ENCODE peak calls at places on chromosomes 11 and 22, in five cellular contexts. One of them, this sample, is unnamed. For H3K4me1, the result is how much of the 10 kb centered on the place peaks cover.

GRCh38 chr11:38006466-38006865 is 1408.4 kb upstream of the RAG2 start:
- DNase-seq in uterus: no peak
- DNase-seq in thoracic aorta: no peak
- DNase-seq in heart left ventricle: no peak
- DNase-seq in MM.1S: no peak
- DNase-seq in this sample: no peak

GRCh38 chr22:21074092-21074715 is 28.5 kb downstream of the LRRC74B start:
- DNase-seq in uterus: no peak
- DNase-seq in thoracic aorta: no peak
- DNase-seq in heart left ventricle: no peak
- DNase-seq in MM.1S: no peak
- DNase-seq in this sample: no peak

GRCh38 chr11:105829084-105829483 is 193.0 kb downstream of the MSANTD4 start:
- DNase-seq in uterus: no peak
- DNase-seq in thoracic aorta: no peak
- DNase-seq in heart left ventricle: no peak
- DNase-seq in MM.1S: peak
- DNase-seq in this sample: no peak

GRCh38 chr11:118789501-118790356 is 1.2 kb downstream of the DDX6 start:
- DNase-seq in MM.1S: peak
- DNase-seq in uterus: no peak
- DNase-seq in thoracic aorta: no peak
- DNase-seq in heart left ventricle: no peak
- DNase-seq in this sample: no peak

GRCh38 chr11:1568451-1568911 is 3.6 kb downstream of the DUSP8 start:
- DNase-seq in uterus: no peak
- DNase-seq in thoracic aorta: no peak
- DNase-seq in MM.1S: no peak
- DNase-seq in heart left ventricle: peak
- DNase-seq in this sample: peak

GRCh38 chr22:32904044-32904443 is 102.5 kb downstream of the TIMP3 start:
- DNase-seq in thoracic aorta: no peak
- DNase-seq in heart left ventricle: peak
- DNase-seq in uterus: peak
- DNase-seq in MM.1S: peak
- DNase-seq in this sample: no peak

GRCh38 chr22:25383892-25384291 is 164.5 kb downstream of the CRYBB2 start:
- DNase-seq in thoracic aorta: no peak
- DNase-seq in MM.1S: no peak
- DNase-seq in heart left ventricle: no peak
- DNase-seq in uterus: no peak
- DNase-seq in this sample: no peak

GRCh38 chr11:57476883-57477506 is 16.7 kb downstream of the RTN4RL2 start:
- DNase-seq in heart left ventricle: peak
- DNase-seq in thoracic aorta: no peak
- DNase-seq in uterus: no peak
- DNase-seq in MM.1S: peak
- DNase-seq in this sample: peak

GRCh38 chr11:12949456-12949855 is 59.7 kb upstream of the RASSF10 start:
- DNase-seq in uterus: no peak
- DNase-seq in thoracic aorta: no peak
- DNase-seq in MM.1S: no peak
- DNase-seq in heart left ventricle: no peak
- DNase-seq in this sample: no peak

GRCh38 chr22:48796295-48797015 is 1031.2 kb downstream of the BRD1 start:
- DNase-seq in MM.1S: no peak
- DNase-seq in uterus: no peak
- DNase-seq in thoracic aorta: no peak
- DNase-seq in heart left ventricle: no peak
- DNase-seq in this sample: no peak

GRCh38 chr11:68749501-68750196 is 1.7 kb downstream of the TESMIN start:
- DNase-seq in uterus: no peak
- DNase-seq in heart left ventricle: no peak
- DNase-seq in MM.1S: no peak
- DNase-seq in thoracic aorta: no peak
- DNase-seq in this sample: no peak

GRCh38 chr22:26589845-26590524 is at the start of gene TPST2:
- DNase-seq in uterus: peak
- DNase-seq in thoracic aorta: no peak
- DNase-seq in heart left ventricle: peak
- DNase-seq in MM.1S: peak
- DNase-seq in this sample: peak

GRCh38 chr11:134032501-134033091 is 36.3 kb upstream of the JAM3 start:
- DNase-seq in uterus: no peak
- DNase-seq in MM.1S: no peak
- DNase-seq in thoracic aorta: no peak
- DNase-seq in heart left ventricle: peak
- DNase-seq in this sample: no peak

GRCh38 chr11:35752115-35752514 is 89.5 kb downstream of the TRIM44 start:
- DNase-seq in MM.1S: no peak
- DNase-seq in thoracic aorta: no peak
- DNase-seq in uterus: no peak
- DNase-seq in heart left ventricle: no peak
- DNase-seq in this sample: no peak

GRCh38 chr11:78652866-78653265 is 78.2 kb upstream of the NARS2 start:
- DNase-seq in uterus: no peak
- DNase-seq in heart left ventricle: no peak
- DNase-seq in MM.1S: no peak
- DNase-seq in thoracic aorta: no peak
- DNase-seq in this sample: no peak

GRCh38 chr22:46542011-46542985 is 4.9 kb upstream of the CELSR1 start:
- DNase-seq in uterus: peak
- DNase-seq in heart left ventricle: peak
- DNase-seq in MM.1S: peak
- DNase-seq in thoracic aorta: no peak
- DNase-seq in this sample: peak

GRCh38 chr11:69588270-69588669 is 52.7 kb upstream of the CCND1 start:
- DNase-seq in thoracic aorta: no peak
- DNase-seq in MM.1S: no peak
- DNase-seq in heart left ventricle: no peak
- DNase-seq in uterus: no peak
- DNase-seq in this sample: no peak

GRCh38 chr11:86816251-86816726 is 15.9 kb downstream of the PRSS23 start:
- DNase-seq in thoracic aorta: no peak
- DNase-seq in MM.1S: no peak
- DNase-seq in heart left ventricle: no peak
- DNase-seq in uterus: no peak
- DNase-seq in this sample: no peak

GRCh38 chr22:22528780-22529179 is 8.7 kb upstream of the ZNF280A start:
- DNase-seq in thoracic aorta: no peak
- DNase-seq in MM.1S: no peak
- DNase-seq in uterus: no peak
- DNase-seq in heart left ventricle: no peak
- DNase-seq in this sample: no peak

GRCh38 chr11:29343465-29344333 is 673.1 kb downstream of the KCNA4 start:
- DNase-seq in uterus: peak
- DNase-seq in thoracic aorta: no peak
- DNase-seq in MM.1S: peak
- DNase-seq in heart left ventricle: peak
- DNase-seq in this sample: peak

GRCh38 chr22:32967285-32968101 is 90.7 kb downstream of the SYN3 start:
- DNase-seq in MM.1S: no peak
- DNase-seq in heart left ventricle: no peak
- DNase-seq in thoracic aorta: no peak
- DNase-seq in uterus: no peak
- DNase-seq in this sample: no peak

GRCh38 chr22:20589614-20590476 is 82.4 kb downstream of the MED15 start:
- DNase-seq in MM.1S: no peak
- DNase-seq in thoracic aorta: no peak
- DNase-seq in uterus: no peak
- DNase-seq in heart left ventricle: no peak
- DNase-seq in this sample: no peak

GRCh38 chr11:129192150-129192549 is at the start of gene ARHGAP32:
- DNase-seq in MM.1S: no peak
- DNase-seq in thoracic aorta: no peak
- DNase-seq in heart left ventricle: no peak
- DNase-seq in uterus: no peak
- DNase-seq in this sample: no peak

GRCh38 chr11:79076526-79077115 is 364.2 kb downstream of the TENM4 start:
- DNase-seq in thoracic aorta: no peak
- DNase-seq in uterus: peak
- DNase-seq in MM.1S: peak
- DNase-seq in heart left ventricle: peak
- DNase-seq in this sample: peak

GRCh38 chr22:46374663-46375474 is 39.4 kb downstream of the TRMU start:
- DNase-seq in MM.1S: no peak
- DNase-seq in thoracic aorta: no peak
- DNase-seq in heart left ventricle: peak
- DNase-seq in uterus: no peak
- DNase-seq in this sample: no peak

GRCh38 chr11:80103149-80103859 is 662.5 kb upstream of the TENM4 start:
- DNase-seq in MM.1S: no peak
- DNase-seq in thoracic aorta: no peak
- DNase-seq in uterus: no peak
- DNase-seq in heart left ventricle: no peak
- DNase-seq in this sample: no peak

GRCh38 chr22:35525687-35526332 is 14.8 kb upstream of the RASD2 start:
- DNase-seq in thoracic aorta: no peak
- DNase-seq in uterus: no peak
- DNase-seq in MM.1S: no peak
- DNase-seq in heart left ventricle: no peak
- DNase-seq in this sample: no peak

GRCh38 chr11:2662430-2663299 is 37.1 kb downstream of the KCNQ1OT1 start:
- DNase-seq in thoracic aorta: no peak
- DNase-seq in MM.1S: no peak
- DNase-seq in heart left ventricle: no peak
- DNase-seq in uterus: no peak
- DNase-seq in this sample: no peak

GRCh38 chr11:2662024-2662312 is 37.8 kb downstream of the KCNQ1OT1 start:
- DNase-seq in MM.1S: no peak
- DNase-seq in thoracic aorta: no peak
- DNase-seq in heart left ventricle: no peak
- DNase-seq in uterus: no peak
- DNase-seq in this sample: no peak

GRCh38 chr11:2664331-2664730 is 35.5 kb downstream of the KCNQ1OT1 start:
- DNase-seq in thoracic aorta: no peak
- DNase-seq in MM.1S: no peak
- DNase-seq in uterus: no peak
- DNase-seq in heart left ventricle: no peak
- DNase-seq in this sample: no peak

GRCh38 chr11:2663915-2664314 is 35.9 kb downstream of the KCNQ1OT1 start:
- DNase-seq in thoracic aorta: no peak
- DNase-seq in uterus: no peak
- DNase-seq in heart left ventricle: no peak
- DNase-seq in MM.1S: no peak
- DNase-seq in this sample: no peak

GRCh38 chr11:2663506-2663905 is 36.3 kb downstream of the KCNQ1OT1 start:
- DNase-seq in MM.1S: no peak
- DNase-seq in heart left ventricle: no peak
- DNase-seq in thoracic aorta: no peak
- DNase-seq in uterus: no peak
- DNase-seq in this sample: no peak
- H3K4me1 ChIP-seq in MM.1S: under half
- H3K4me1 ChIP-seq in heart left ventricle: under half
- H3K4me1 ChIP-seq in thoracic aorta: under half
- H3K4me1 ChIP-seq in uterus: under half
- H3K4me1 ChIP-seq in this sample: under half

GRCh38 chr11:126407101-126407521 is 51.6 kb downstream of the ST3GAL4 start:
- DNase-seq in MM.1S: no peak
- DNase-seq in thoracic aorta: no peak
- DNase-seq in uterus: no peak
- DNase-seq in heart left ventricle: no peak
- DNase-seq in this sample: no peak

GRCh38 chr11:126408901-126409670 is 53.6 kb downstream of the ST3GAL4 start:
- DNase-seq in thoracic aorta: no peak
- DNase-seq in uterus: no peak
- DNase-seq in MM.1S: no peak
- DNase-seq in heart left ventricle: no peak
- DNase-seq in this sample: no peak

GRCh38 chr11:126408496-126408895 is 53.0 kb downstream of the ST3GAL4 start:
- DNase-seq in thoracic aorta: no peak
- DNase-seq in MM.1S: no peak
- DNase-seq in heart left ventricle: peak
- DNase-seq in uterus: no peak
- DNase-seq in this sample: no peak

GRCh38 chr11:126406368-126406767 is 50.9 kb downstream of the ST3GAL4 start:
- DNase-seq in uterus: no peak
- DNase-seq in heart left ventricle: no peak
- DNase-seq in MM.1S: no peak
- DNase-seq in thoracic aorta: no peak
- DNase-seq in this sample: no peak

GRCh38 chr11:126407682-126408288 is 52.3 kb downstream of the ST3GAL4 start:
- DNase-seq in thoracic aorta: no peak
- DNase-seq in uterus: no peak
- DNase-seq in MM.1S: no peak
- DNase-seq in heart left ventricle: no peak
- DNase-seq in this sample: no peak
- H3K4me3 ChIP-seq in thoracic aorta: no peak
- H3K4me3 ChIP-seq in uterus: no peak
- H3K4me3 ChIP-seq in MM.1S: no peak
- H3K4me3 ChIP-seq in heart left ventricle: no peak
- H3K4me3 ChIP-seq in this sample: no peak

DNA sequence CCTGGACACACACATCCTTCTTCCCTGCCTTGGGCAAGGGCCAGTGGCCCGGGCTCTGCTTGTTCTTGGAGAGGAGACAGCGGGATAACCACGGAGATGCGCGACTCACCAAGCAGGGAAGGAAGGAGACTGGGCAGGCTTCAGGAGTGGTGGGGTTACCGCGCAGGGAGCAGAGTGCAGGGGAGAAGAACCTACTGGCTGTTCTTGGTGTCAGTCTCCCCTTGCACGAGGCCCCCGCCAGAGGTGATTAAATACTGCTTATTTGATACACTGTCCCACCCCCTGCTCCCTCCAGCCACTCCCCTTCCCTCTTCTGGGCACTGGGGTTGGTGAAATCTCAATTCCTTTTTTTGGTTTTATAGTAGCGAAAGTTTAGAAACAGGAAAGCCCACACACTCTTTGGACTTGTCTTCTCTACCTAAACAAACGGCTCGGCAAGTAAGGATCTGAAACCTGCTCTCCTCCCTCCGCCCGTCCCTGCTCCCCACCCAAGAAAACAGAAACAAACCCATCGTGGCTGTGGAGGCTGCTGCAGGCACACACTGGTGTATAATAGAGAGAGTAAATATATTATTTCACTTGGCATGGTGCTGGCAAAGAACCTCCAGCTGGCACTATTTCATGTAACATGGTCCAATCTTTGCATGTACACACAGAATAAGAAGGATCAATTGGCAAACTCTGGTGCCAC is 10.8 kb downstream of the LARGE2 start:
- DNase-seq in uterus: no peak
- DNase-seq in thoracic aorta: no peak
- DNase-seq in heart left ventricle: no peak
- DNase-seq in MM.1S: no peak
- DNase-seq in this sample: peak
- H3K27ac ChIP-seq in uterus: no peak
- H3K27ac ChIP-seq in thoracic aorta: no peak
- H3K27ac ChIP-seq in heart left ventricle: no peak
- H3K27ac ChIP-seq in MM.1S: no peak
- H3K27ac ChIP-seq in this sample: no peak

DNA sequence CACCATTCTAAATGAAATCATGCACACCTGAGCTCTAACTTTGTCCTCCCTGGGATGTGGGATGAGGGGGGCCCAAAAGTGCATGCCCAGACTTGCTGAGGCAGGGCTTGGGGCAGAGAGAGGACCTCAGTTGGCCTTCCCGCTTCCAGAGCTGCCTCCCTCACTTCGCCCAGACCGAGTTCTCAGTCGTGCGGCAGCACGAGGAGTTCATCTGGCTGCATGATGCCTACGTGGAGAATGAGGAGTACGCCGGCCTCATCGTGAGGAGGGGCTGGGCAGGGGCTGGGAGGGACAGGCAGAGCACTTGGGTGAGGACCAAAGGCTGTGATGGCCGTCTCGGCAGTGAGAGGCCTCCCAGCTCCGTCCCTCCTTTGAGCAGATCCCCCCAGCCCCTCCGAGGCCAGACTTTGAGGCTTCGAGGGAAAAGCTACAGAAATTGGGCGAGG is 8.2 kb downstream of the CFL1 start:
- DNase-seq in uterus: no peak
- DNase-seq in heart left ventricle: no peak
- DNase-seq in thoracic aorta: no peak
- DNase-seq in MM.1S: no peak
- DNase-seq in this sample: no peak
- H3K4me1 ChIP-seq in uterus: under half
- H3K4me1 ChIP-seq in heart left ventricle: under half
- H3K4me1 ChIP-seq in thoracic aorta: under half
- H3K4me1 ChIP-seq in MM.1S: under half
- H3K4me1 ChIP-seq in this sample: under half